ENCODE peak calls at places on chromosomes 7 and 10, in five cellular contexts. T is IMR-90, V is NT2/D1, Z is left ventricle myocardium inferior, K is uterus. C is an unnamed sample. For H3K4me1, the result is how much of the 10 kb centered on the place peaks cover.

GRCh38 chr10:131998845-131999681 is 17.3 kb upstream of the BNIP3 start:
- DNase-seq in T (no peak), V (no peak), Z (no peak), K (no peak), C (no peak)

GRCh38 chr7:133934262-133934973 is 192.7 kb upstream of the LRGUK start:
- DNase-seq in T (peak), V (no peak), Z (no peak), K (no peak), C (no peak)

GRCh38 chr7:44768663-44769361 is 20.2 kb downstream of the ZMIZ2 start:
- DNase-seq in T (no peak), V (no peak), Z (no peak), K (no peak), C (no peak)

GRCh38 chr10:126908225-126908624 is 3.0 kb downstream of the DOCK1 start:
- DNase-seq in T (no peak), V (no peak), Z (no peak), K (no peak), C (no peak)

GRCh38 chr7:139542308-139543151 is 19.0 kb downstream of the CLEC2L start:
- DNase-seq in T (no peak), V (no peak), Z (no peak), K (no peak), C (no peak)

GRCh38 chr7:92691578-92691977 is 101.4 kb upstream of the FAM133B start:
- DNase-seq in T (peak), V (peak), Z (no peak), K (no peak), C (no peak)

GRCh38 chr10:94500063-94500462 is 45.5 kb upstream of the HELLS start:
- DNase-seq in T (no peak), V (no peak), Z (no peak), K (no peak), C (no peak)

GRCh38 chr7:74584160-74584954 is 73.2 kb upstream of the GTF2I start:
- DNase-seq in T (no peak), V (peak), Z (no peak), K (no peak), C (no peak)

GRCh38 chr10:62381385-62382102 is 7.4 kb downstream of the ZNF365 start:
- DNase-seq in T (no peak), V (no peak), Z (no peak), K (no peak), C (no peak)

GRCh38 chr10:105952153-105952552 is 1212.4 kb downstream of the SORCS1 start:
- DNase-seq in T (peak), V (peak), Z (no peak), K (no peak), C (no peak)

GRCh38 chr10:124256151-124256550 is 162.6 kb downstream of the OAT start:
- DNase-seq in T (no peak), V (no peak), Z (no peak), K (no peak), C (no peak)

GRCh38 chr7:11690395-11690794 is 141.6 kb downstream of the THSD7A start:
- DNase-seq in T (no peak), V (no peak), Z (no peak), K (no peak), C (no peak)

GRCh38 chr10:131694963-131695813 is 205.6 kb upstream of the PPP2R2D start:
- DNase-seq in T (no peak), V (no peak), Z (no peak), K (no peak), C (no peak)

GRCh38 chr7:100887186-100887954 is 2.1 kb downstream of the UFSP1 start:
- DNase-seq in T (no peak), V (no peak), Z (no peak), K (no peak), C (no peak)

GRCh38 chr7:148772297-148773089 is 73.8 kb downstream of the CUL1 start:
- DNase-seq in T (peak), V (no peak), Z (no peak), K (no peak), C (no peak)

GRCh38 chr10:97138174-97138573 is 47.6 kb downstream of the SLIT1 start:
- DNase-seq in T (no peak), V (no peak), Z (no peak), K (no peak), C (no peak)

GRCh38 chr10:119428789-119429188 is 113.7 kb downstream of the RGS10 start:
- DNase-seq in T (peak), V (no peak), Z (no peak), K (no peak), C (no peak)

GRCh38 chr10:62308101-62308500 is 39.5 kb upstream of the RTKN2 start:
- DNase-seq in T (peak), V (no peak), Z (no peak), K (no peak), C (no peak)

GRCh38 chr7:42222891-42223290 is 14.1 kb downstream of the GLI3 start:
- DNase-seq in T (no peak), V (no peak), Z (no peak), K (peak), C (no peak)

GRCh38 chr10:63466168-63466935 is 575 bp upstream of the JMJD1C start:
- DNase-seq in T (peak), V (peak), Z (peak), K (peak), C (peak)

GRCh38 chr7:6031567-6031966 is 391 bp downstream of the ANKRD61 start:
- DNase-seq in T (no peak), V (no peak), Z (no peak), K (no peak), C (no peak)

GRCh38 chr7:23247602-23248335 is 1.2 kb downstream of the GPNMB start:
- DNase-seq in T (no peak), V (no peak), Z (peak), K (peak), C (peak)

GRCh38 chr10:70271996-70272924 is 11.5 kb downstream of the NPFFR1 start:
- DNase-seq in T (no peak), V (no peak), Z (peak), K (no peak), C (peak)

GRCh38 chr10:79135790-79136189 is 67.0 kb downstream of the ZMIZ1 start:
- DNase-seq in T (no peak), V (no peak), Z (no peak), K (no peak), C (no peak)

GRCh38 chr10:48453451-48454301 is 147.2 kb downstream of the MAPK8 start:
- DNase-seq in T (no peak), V (no peak), Z (no peak), K (no peak), C (peak)

GRCh38 chr10:115092258-115092554 is 959 bp upstream of the ATRNL1 start:
- DNase-seq in T (no peak), V (peak), Z (no peak), K (no peak), C (no peak)

GRCh38 chr7:17690030-17690429 is 250.3 kb downstream of the SNX13 start:
- DNase-seq in T (peak), V (no peak), Z (no peak), K (no peak), C (no peak)

GRCh38 chr7:20435305-20435704 is 104.6 kb downstream of the ITGB8 start:
- DNase-seq in T (no peak), V (no peak), Z (peak), K (peak), C (peak)

GRCh38 chr7:157358753-157359096 is 21.9 kb downstream of the DNAJB6 start:
- DNase-seq in T (no peak), V (no peak), Z (no peak), K (no peak), C (no peak)

GRCh38 chr7:157362729-157363128 is 25.9 kb downstream of the DNAJB6 start:
- DNase-seq in T (no peak), V (no peak), Z (no peak), K (no peak), C (no peak)

GRCh38 chr7:157359581-157359980 is 22.8 kb downstream of the DNAJB6 start:
- DNase-seq in T (no peak), V (no peak), Z (no peak), K (no peak), C (no peak)

GRCh38 chr7:157360483-157361025 is 23.8 kb downstream of the DNAJB6 start:
- DNase-seq in T (no peak), V (no peak), Z (no peak), K (no peak), C (no peak)

GRCh38 chr7:157361537-157361936 is 24.7 kb downstream of the DNAJB6 start:
- DNase-seq in T (no peak), V (no peak), Z (no peak), K (no peak), C (no peak)
- H3K4me1 ChIP-seq in T (under half), V (under half), Z (half or more), K (under half), C (half or more)

GRCh38 chr7:116780521-116780920 is 81.9 kb upstream of the CAPZA2 start:
- DNase-seq in T (no peak), V (no peak), Z (no peak), K (no peak), C (no peak)

GRCh38 chr7:116783666-116784318 is 78.6 kb upstream of the CAPZA2 start:
- DNase-seq in T (no peak), V (no peak), Z (no peak), K (no peak), C (no peak)

GRCh38 chr7:116780966-116781365 is 81.4 kb upstream of the CAPZA2 start:
- DNase-seq in T (no peak), V (no peak), Z (no peak), K (no peak), C (no peak)

GRCh38 chr7:116781584-116781983 is 80.8 kb upstream of the CAPZA2 start:
- DNase-seq in T (no peak), V (no peak), Z (no peak), K (no peak), C (no peak)

DNA sequence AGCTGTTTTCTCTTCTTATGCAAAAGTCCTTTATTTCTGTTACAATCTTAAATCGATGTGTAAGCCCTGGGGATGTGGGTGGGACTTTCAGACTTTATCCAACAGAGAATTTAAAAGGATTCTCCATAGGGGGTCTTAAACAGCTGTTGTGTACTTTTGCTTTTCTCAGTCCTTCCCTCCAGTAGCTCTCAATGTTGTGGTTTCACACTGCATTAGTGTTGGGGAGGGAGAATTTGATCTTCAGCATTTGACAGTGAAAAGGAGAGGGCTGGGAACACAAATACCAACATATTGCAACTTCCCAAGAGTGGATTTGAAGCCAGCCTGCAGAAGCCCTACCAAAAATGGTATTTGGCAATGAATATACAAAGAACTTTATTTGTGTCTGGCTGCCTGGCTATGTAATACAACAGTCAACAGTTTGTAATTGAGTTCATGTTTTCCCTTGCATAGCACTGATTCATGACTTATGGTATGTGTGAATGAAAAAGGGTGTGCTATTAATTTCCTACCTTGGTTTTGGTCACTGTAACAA is 80.1 kb upstream of the CAPZA2 start:
- DNase-seq in T (peak), V (peak), Z (no peak), K (no peak), C (no peak)
- H3K4me1 ChIP-seq in T (under half), V (under half), Z (under half), K (under half), C (under half)

GRCh38 chr10:117133273-117134083 is 4.6 kb downstream of the VAX1 start:
- DNase-seq in T (no peak), V (no peak), Z (no peak), K (no peak), C (no peak)

GRCh38 chr10:117135480-117136140 is 2.5 kb downstream of the VAX1 start:
- DNase-seq in T (no peak), V (no peak), Z (no peak), K (no peak), C (no peak)

GRCh38 chr10:117134084-117135025 is 3.7 kb downstream of the VAX1 start:
- DNase-seq in T (no peak), V (no peak), Z (no peak), K (no peak), C (no peak)

GRCh38 chr10:117136391-117136975 is 1.6 kb downstream of the VAX1 start:
- DNase-seq in T (no peak), V (no peak), Z (no peak), K (no peak), C (no peak)

GRCh38 chr10:117135026-117135372 is 3.1 kb downstream of the VAX1 start:
- DNase-seq in T (no peak), V (no peak), Z (no peak), K (no peak), C (no peak)
- H3K4me1 ChIP-seq in T (under half), V (under half), Z (half or more), K (under half), C (under half)

DNA sequence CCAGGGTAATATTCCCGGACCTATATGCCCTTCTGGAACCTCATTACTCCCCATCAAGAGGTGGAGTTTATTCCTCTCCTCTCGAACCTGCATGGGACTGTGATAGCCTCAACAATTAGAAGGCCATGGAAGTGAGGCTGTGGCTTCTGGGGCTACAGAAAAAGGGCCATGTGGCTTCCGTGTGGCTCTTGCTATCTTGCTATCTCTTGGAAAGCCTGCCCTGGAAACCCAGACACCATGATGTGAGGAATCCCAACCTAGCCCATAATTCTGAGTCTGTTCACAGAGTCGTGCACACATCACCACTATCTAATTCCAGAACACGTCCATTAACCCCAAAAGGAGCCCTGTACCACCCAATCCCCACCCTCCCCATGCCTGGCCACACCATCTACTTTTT is 20.8 kb upstream of the SH3PXD2A start:
- DNase-seq in T (no peak), V (no peak), Z (no peak), K (no peak), C (no peak)
- H3K4me1 ChIP-seq in T (under half), V (under half), Z (under half), K (under half), C (under half)

DNA sequence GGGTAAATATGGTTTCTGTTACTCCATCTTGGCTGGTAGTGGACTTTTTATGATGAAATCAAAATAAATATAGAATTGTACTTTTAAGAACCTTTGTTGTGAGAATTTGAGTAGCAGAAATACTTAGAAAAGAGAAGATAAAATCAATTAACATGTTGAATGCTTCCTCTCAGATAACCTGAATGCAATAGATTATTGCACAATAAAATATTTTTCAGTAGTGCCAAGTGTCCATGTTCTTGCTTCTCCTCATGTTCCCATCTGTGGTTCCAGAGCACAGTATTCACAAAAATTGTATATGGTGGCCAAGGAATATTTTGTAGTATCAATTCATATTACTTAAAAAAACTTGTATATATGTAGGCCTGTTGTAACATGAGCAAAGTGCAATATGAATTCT is 45.9 kb upstream of the IFRD1 start:
- DNase-seq in T (no peak), V (no peak), Z (no peak), K (no peak), C (no peak)
- H3K4me1 ChIP-seq in T (under half), V (under half), Z (under half), K (under half), C (under half)

DNA sequence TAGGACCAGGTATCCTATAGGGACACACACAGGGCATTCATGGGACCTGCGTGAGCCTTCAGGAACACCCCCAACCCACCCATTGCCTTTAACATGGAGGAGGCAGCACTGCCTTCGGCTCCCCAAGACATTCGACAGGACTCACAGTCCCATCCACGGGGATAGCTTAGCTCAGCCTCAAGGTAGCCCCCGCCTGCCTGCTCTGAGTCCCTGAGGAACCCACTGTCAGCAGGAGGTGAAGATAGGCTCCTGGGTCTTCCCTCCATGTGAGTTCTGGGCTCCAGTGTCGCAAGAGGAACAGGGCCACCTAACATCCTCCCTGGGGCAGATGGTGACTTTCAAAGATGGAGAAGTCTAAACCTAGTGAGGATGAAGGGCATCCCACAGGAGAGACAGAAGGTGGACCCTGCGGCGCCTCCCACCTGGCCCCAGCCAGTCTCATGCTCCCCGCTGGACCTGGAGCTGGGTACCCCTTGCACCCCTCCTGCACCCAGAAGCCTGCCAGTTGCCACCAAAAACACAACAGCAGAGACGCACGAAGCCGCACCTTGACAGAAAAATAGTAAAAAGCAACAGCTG is 4.9 kb upstream of the ADIRF start:
- DNase-seq in T (no peak), V (no peak), Z (no peak), K (peak), C (peak)
- H3K4me1 ChIP-seq in T (under half), V (half or more), Z (half or more), K (under half), C (half or more)